ENCODE peak calls at places on chromosomes 11 and 22, in ten cellular contexts. Z is sigmoid colon; M is ovary; N is CD8-positive, alpha-beta T cell; K is body of pancreas; G is neural progenitor cell; U is A549; R is left ventricle myocardium inferior; A is endothelial cell of umbilical vein; P is HepG2. D is an unnamed sample.

GRCh38 chr11:118609380-118610219 is 2.2 kb downstream of the PHLDB1 start:
- DNase-seq in Z (peak; percentile 70), M (no peak), N (peak; percentile 38), K (peak; percentile 24), G (peak; percentile 56), U (no peak), R (no peak), A (peak; percentile 47), P (no peak), D (peak; percentile 81)

GRCh38 chr11:77656362-77656761 is 18.8 kb upstream of the CLNS1A start:
- DNase-seq in Z (no peak), M (no peak), N (no peak), K (no peak), G (no peak), U (no peak), R (no peak), A (no peak), P (peak; percentile 53), D (no peak)

GRCh38 chr11:126500981-126501380 is 145.5 kb downstream of the ST3GAL4 start:
- DNase-seq in Z (peak; percentile 49), M (no peak), N (no peak), K (no peak), G (no peak), U (no peak), R (no peak), A (no peak), P (no peak), D (no peak)

GRCh38 chr22:39332441-39333064 is 13.1 kb upstream of the RPL3 start:
- DNase-seq in Z (no peak), M (no peak), N (no peak), K (peak; percentile 73), G (no peak), U (no peak), R (no peak), A (peak; percentile 81), P (no peak), D (peak; percentile 27)

GRCh38 chr11:19889531-19889930 is 176.9 kb downstream of the NAV2 start:
- DNase-seq in Z (no peak), M (no peak), N (no peak), K (no peak), G (no peak), U (no peak), R (no peak), A (no peak), P (no peak), D (peak; percentile 34)

GRCh38 chr11:47950396-47950795 is 30.0 kb upstream of the PTPRJ start:
- DNase-seq in Z (no peak), M (no peak), N (peak; percentile 58), K (no peak), G (no peak), U (no peak), R (no peak), A (no peak), P (no peak), D (no peak)

GRCh38 chr11:40204228-40204627 is 1255.2 kb downstream of the LRRC4C start:
- DNase-seq in Z (no peak), M (no peak), N (no peak), K (no peak), G (no peak), U (no peak), R (no peak), A (no peak), P (no peak), D (no peak)

GRCh38 chr11:119093951-119094815 is 7.5 kb downstream of the DPAGT1 start:
- DNase-seq in Z (no peak), M (peak; percentile 56), N (peak; percentile 48), K (peak; percentile 49), G (peak; percentile 48), U (no peak), R (no peak), A (peak; percentile 63), P (no peak), D (peak; percentile 68)

GRCh38 chr11:115776916-115777315 is 272.7 kb upstream of the CADM1 start:
- DNase-seq in Z (no peak), M (no peak), N (no peak), K (no peak), G (no peak), U (no peak), R (peak; percentile 45), A (no peak), P (no peak), D (no peak)

GRCh38 chr22:49756201-49756600 is 71.5 kb downstream of the BRD1 start:
- DNase-seq in Z (peak; percentile 59), M (no peak), N (no peak), K (no peak), G (no peak), U (no peak), R (peak; percentile 7), A (no peak), P (no peak), D (no peak)

GRCh38 chr22:28795932-28796856 is 4.2 kb downstream of the XBP1 start:
- DNase-seq in Z (no peak), M (no peak), N (no peak), K (no peak), G (no peak), U (no peak), R (no peak), A (no peak), P (no peak), D (no peak)

GRCh38 chr22:46309526-46310085 is 12.9 kb downstream of the GTSE1 start:
- DNase-seq in Z (no peak), M (no peak), N (no peak), K (no peak), G (no peak), U (no peak), R (peak; percentile 59), A (no peak), P (no peak), D (no peak)
- H3K27ac ChIP-seq in Z (no peak overlapping the region), M (no peak overlapping the region), N (no peak overlapping the region), K (no peak overlapping the region), G (no peak overlapping the region), U (no peak overlapping the region), R (peak overlapping the region; percentile 57), A (no peak overlapping the region), P (no peak overlapping the region), D (no peak overlapping the region)

DNA sequence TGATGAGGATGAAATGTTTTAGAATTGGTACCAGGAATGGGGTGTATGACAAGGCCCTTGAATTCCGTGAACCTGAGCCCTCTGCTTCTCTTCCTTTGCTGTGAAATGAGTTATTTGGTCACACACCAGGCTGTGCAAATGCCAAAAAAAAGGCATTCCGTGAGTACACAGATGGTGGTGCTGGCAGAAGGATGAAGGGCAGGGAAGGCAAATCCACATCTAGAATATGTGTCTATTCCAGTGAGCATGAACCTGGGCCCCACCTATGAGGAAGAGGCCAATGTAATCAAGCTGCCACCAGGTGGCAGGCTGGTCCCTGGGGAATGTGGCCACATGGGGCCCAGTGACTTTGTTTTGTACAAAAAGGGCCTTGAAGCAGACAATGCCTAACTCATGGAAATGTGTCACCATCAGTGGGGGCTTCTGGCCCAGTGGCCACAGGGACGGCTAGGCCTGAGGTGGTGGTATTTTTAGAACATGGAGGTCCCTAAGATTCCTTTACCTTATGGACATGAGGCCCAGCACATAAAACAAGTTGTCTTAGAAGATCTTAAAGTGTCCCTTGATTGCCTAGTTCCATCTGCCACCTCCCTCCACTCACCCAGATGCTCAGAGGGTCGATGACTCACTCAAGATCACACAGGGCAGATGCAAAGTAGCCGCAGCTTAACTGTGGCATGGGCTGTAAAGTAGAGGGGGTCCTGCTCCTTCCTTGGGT is 3.9 kb upstream of the RNF215 start:
- DNase-seq in Z (no peak), M (peak; percentile 48), N (peak; percentile 83), K (peak; percentile 85), G (peak; percentile 75), U (peak; percentile 68), R (peak; percentile 33), A (peak; percentile 85), P (peak; percentile 85), D (peak; percentile 78)
- H3K27ac ChIP-seq in Z (no peak overlapping the region), M (no peak overlapping the region), N (no peak overlapping the region), K (no peak overlapping the region), G (no peak overlapping the region), U (no peak overlapping the region), R (no peak overlapping the region), A (peak overlapping the region; percentile 37), P (no peak overlapping the region), D (no peak overlapping the region)

DNA sequence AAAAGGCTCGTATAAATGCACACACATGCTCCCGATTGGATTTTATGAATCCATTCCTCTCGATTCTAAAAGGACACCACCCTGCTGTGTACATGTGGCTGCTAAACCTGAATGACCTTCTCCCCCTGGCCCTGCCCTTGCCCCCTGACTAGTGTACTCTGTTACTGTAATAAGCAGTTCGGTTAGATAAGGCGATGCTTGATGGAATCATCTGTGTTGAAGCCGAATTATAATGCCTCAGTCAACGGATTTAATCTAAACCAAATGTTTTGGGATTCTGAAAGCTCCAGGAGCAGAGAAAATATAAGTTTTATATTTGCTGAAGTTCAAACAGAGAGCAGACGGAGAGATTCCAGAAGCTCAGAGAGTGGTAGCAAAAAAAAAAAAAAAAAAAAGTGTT is 275.4 kb upstream of the MPPED2 start:
- DNase-seq in Z (no peak), M (no peak), N (no peak), K (no peak), G (no peak), U (no peak), R (no peak), A (no peak), P (no peak), D (no peak)
- H3K27ac ChIP-seq in Z (no peak overlapping the region), M (no peak overlapping the region), N (no peak overlapping the region), K (no peak overlapping the region), G (no peak overlapping the region), U (no peak overlapping the region), R (no peak overlapping the region), A (no peak overlapping the region), P (no peak overlapping the region), D (no peak overlapping the region)

GRCh38 chr11:14055936-14056335 is 93.4 kb downstream of the SPON1 start:
- DNase-seq in Z (no peak), M (no peak), N (no peak), K (no peak), G (no peak), U (no peak), R (no peak), A (no peak), P (no peak), D (no peak)

GRCh38 chr11:14058061-14058460 is 95.5 kb downstream of the SPON1 start:
- DNase-seq in Z (no peak), M (no peak), N (no peak), K (no peak), G (no peak), U (no peak), R (no peak), A (no peak), P (no peak), D (no peak)

GRCh38 chr11:14052198-14052597 is 89.7 kb downstream of the SPON1 start:
- DNase-seq in Z (no peak), M (no peak), N (no peak), K (no peak), G (no peak), U (no peak), R (no peak), A (no peak), P (no peak), D (no peak)

GRCh38 chr11:14059491-14059890 is 97.0 kb downstream of the SPON1 start:
- DNase-seq in Z (no peak), M (no peak), N (no peak), K (no peak), G (no peak), U (no peak), R (no peak), A (no peak), P (no peak), D (peak; percentile 55)

DNA sequence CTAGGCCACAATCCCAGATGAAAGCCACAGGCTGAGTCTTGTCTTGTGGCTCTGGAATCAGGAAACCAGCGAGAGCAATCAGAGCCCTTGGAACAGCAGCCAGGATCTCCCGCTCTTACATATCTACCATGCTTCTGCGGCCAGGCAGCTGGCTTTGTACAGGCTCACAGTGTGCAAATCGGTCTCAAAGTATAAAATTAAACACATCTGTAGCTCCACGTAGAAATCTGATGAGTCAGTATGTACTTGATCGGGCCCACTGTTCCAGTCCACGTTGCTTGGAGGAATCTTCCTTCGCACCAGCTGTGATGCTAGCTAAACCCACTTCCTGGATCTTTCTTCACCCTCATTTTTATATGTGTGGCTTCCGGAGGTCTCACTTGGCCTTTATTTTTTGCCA is 92.2 kb downstream of the SPON1 start:
- DNase-seq in Z (no peak), M (no peak), N (no peak), K (peak; percentile 16), G (no peak), U (no peak), R (peak; percentile 34), A (no peak), P (no peak), D (peak; percentile 86)
- H3K27ac ChIP-seq in Z (no peak overlapping the region), M (no peak overlapping the region), N (no peak overlapping the region), K (no peak overlapping the region), G (no peak overlapping the region), U (no peak overlapping the region), R (peak overlapping the region; percentile 34), A (no peak overlapping the region), P (no peak overlapping the region), D (peak overlapping the region; percentile 52)

D was measured in GM23248.